ENCODE peak calls at places on chromosomes 3 and 15, in five cellular contexts. D is DND-41, O is right lobe of liver, C is right cardiac atrium, N is astrocyte. V is an unnamed sample.

GRCh38 chr15:96343529-96344072 is 13.1 kb downstream of the NR2F2 start:
- DNase-seq in D (no peak), O (peak; percentile 41), C (no peak), N (no peak), V (no peak)

GRCh38 chr15:79474252-79474651 is 42.1 kb downstream of the MINAR1 start:
- DNase-seq in D (no peak), O (no peak), C (no peak), N (peak; percentile 96), V (no peak)

GRCh38 chr3:141382571-141382970 is 14.3 kb downstream of the ZBTB38 start:
- DNase-seq in D (no peak), O (no peak), C (no peak), N (no peak), V (no peak)

GRCh38 chr15:58565620-58566019 is 133.8 kb downstream of the LIPC start:
- DNase-seq in D (no peak), O (no peak), C (no peak), N (no peak), V (no peak)

GRCh38 chr3:17590465-17590864 is 152.0 kb downstream of the TBC1D5 start:
- DNase-seq in D (no peak), O (no peak), C (no peak), N (no peak), V (no peak)

GRCh38 chr15:39887832-39888231 is 32.2 kb downstream of the GPR176 start:
- DNase-seq in D (peak; percentile 7), O (peak; percentile 48), C (no peak), N (no peak), V (no peak)

GRCh38 chr15:47586653-47587224 is 130.6 kb upstream of the SEMA6D start:
- DNase-seq in D (no peak), O (no peak), C (peak; percentile 39), N (no peak), V (no peak)

GRCh38 chr15:47717036-47717611 is at the start of gene SEMA6D:
- DNase-seq in D (no peak), O (peak; percentile 57), C (peak; percentile 83), N (peak; percentile 81), V (no peak)

GRCh38 chr15:35980719-35981118 is 434.8 kb upstream of the DPH6 start:
- DNase-seq in D (no peak), O (no peak), C (no peak), N (peak; percentile 74), V (no peak)

GRCh38 chr15:62598217-62598616 is 433.1 kb upstream of the C2CD4B start:
- DNase-seq in D (no peak), O (no peak), C (no peak), N (no peak), V (no peak)

GRCh38 chr3:31343075-31343474 is 189.7 kb upstream of the STT3B start:
- DNase-seq in D (no peak), O (no peak), C (no peak), N (peak; percentile 77), V (no peak)

GRCh38 chr15:66860844-66861243 is 158.8 kb downstream of the SMAD6 start:
- DNase-seq in D (no peak), O (peak; percentile 25), C (no peak), N (no peak), V (no peak)

GRCh38 chr3:186209810-186210752 is 101.2 kb upstream of the ETV5 start:
- DNase-seq in D (peak; percentile 79), O (no peak), C (peak; percentile 37), N (peak; percentile 77), V (no peak)

GRCh38 chr3:149975919-149976318 is 5.2 kb upstream of the PFN2 start:
- DNase-seq in D (no peak), O (no peak), C (no peak), N (no peak), V (no peak)

GRCh38 chr15:89836255-89837133 is 21.8 kb upstream of the ANPEP start:
- DNase-seq in D (no peak), O (no peak), C (no peak), N (peak; percentile 96), V (no peak)

GRCh38 chr3:6605245-6605644 is 255.7 kb upstream of the GRM7 start:
- DNase-seq in D (no peak), O (no peak), C (no peak), N (peak; percentile 39), V (no peak)

GRCh38 chr3:185460283-185460682 is 38.6 kb downstream of the TMEM41A start:
- DNase-seq in D (no peak), O (no peak), C (no peak), N (no peak), V (no peak)

GRCh38 chr3:28122227-28122626 is 119.2 kb upstream of the CMC1 start:
- DNase-seq in D (no peak), O (no peak), C (no peak), N (peak; percentile 0), V (no peak)

GRCh38 chr3:197525706-197526105 is 30.1 kb downstream of the BDH1 start:
- DNase-seq in D (no peak), O (no peak), C (no peak), N (peak; percentile 23), V (no peak)

GRCh38 chr3:117553461-117553860 is 843.9 kb downstream of the TUSC7 start:
- DNase-seq in D (no peak), O (no peak), C (no peak), N (peak; percentile 59), V (no peak)

GRCh38 chr3:5304188-5304587 is 116.7 kb downstream of the EDEM1 start:
- DNase-seq in D (no peak), O (no peak), C (no peak), N (no peak), V (no peak)

GRCh38 chr3:101829066-101829830 is 20.1 kb upstream of the NFKBIZ start:
- DNase-seq in D (no peak), O (peak; percentile 74), C (peak; percentile 73), N (peak; percentile 69), V (no peak)

GRCh38 chr3:76638006-76638405 is 401.9 kb upstream of the ROBO2 start:
- DNase-seq in D (no peak), O (no peak), C (no peak), N (no peak), V (no peak)

GRCh38 chr3:69485489-69485888 is 99.6 kb upstream of the FRMD4B start:
- DNase-seq in D (no peak), O (no peak), C (no peak), N (no peak), V (no peak)

GRCh38 chr3:53254810-53255359 is 937 bp downstream of the TKT start:
- DNase-seq in D (peak; percentile 78), O (peak; percentile 74), C (peak; percentile 67), N (peak; percentile 19), V (no peak)

GRCh38 chr15:38605744-38606143 is 41.1 kb upstream of the RASGRP1 start:
- DNase-seq in D (no peak), O (no peak), C (no peak), N (no peak), V (no peak)

GRCh38 chr3:72270072-72270611 is 485.2 kb upstream of the PROK2 start:
- DNase-seq in D (no peak), O (peak; percentile 95), C (peak; percentile 91), N (peak; percentile 95), V (peak; percentile 34)

GRCh38 chr3:51657234-51657633 is 13.8 kb upstream of the TEX264 start:
- DNase-seq in D (no peak), O (peak; percentile 56), C (no peak), N (no peak), V (no peak)

GRCh38 chr15:27028836-27029482 is 58.0 kb downstream of the GABRG3 start:
- DNase-seq in D (no peak), O (no peak), C (no peak), N (peak; percentile 18), V (no peak)

GRCh38 chr15:67930720-67931119 is 90.9 kb upstream of the RNU6-1 start:
- DNase-seq in D (no peak), O (no peak), C (no peak), N (no peak), V (no peak)

GRCh38 chr15:59339252-59339672 is 33.4 kb downstream of the MYO1E start:
- DNase-seq in D (no peak), O (no peak), C (no peak), N (peak; percentile 75), V (no peak)

GRCh38 chr3:156787926-156788663 is 38.1 kb upstream of the LEKR1 start:
- DNase-seq in D (no peak), O (no peak), C (no peak), N (peak; percentile 97), V (no peak)

DNA sequence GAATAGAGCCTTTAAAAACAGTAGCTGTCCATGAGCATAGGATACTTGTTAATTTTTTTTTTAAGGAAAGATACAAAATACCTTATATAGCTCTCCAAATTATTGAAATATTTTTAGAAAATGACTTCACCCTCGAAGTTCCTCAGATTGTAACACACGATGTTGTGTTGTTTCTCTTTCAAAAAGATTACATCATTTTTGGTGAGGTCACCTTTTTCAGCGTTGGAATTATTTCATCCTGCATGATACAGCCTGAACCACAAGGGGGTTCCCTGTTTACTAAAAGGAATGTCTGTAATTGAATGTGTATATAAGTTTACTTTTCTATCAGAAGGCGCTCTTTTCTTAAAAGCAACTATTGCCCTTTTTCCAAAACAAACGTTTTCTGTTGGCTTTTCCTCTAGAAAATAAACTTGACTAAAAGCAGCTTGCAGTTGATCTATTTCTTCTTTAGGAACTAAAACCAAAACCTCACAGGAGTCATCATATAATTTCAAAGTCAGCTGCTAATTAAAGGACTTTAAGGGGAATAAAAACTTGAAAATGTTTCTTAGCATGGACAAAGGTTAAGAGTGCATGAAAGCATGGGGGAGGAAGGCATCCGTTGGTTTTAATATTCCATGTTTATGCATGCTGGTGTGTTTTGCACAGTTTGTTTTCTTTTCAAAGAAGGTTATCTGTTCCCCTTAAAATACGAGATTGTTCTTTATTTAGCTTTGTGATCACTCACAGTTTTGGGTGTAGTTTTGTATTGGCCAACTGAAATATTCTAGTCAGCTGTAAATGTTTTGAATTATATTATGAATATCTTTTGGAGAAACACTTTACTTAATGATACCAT is 29.4 kb downstream of the LYSMD4 start:
- DNase-seq in D (no peak), O (no peak), C (no peak), N (peak; percentile 87), V (no peak)
- H3K4me3 ChIP-seq in D (no peak overlapping the region), O (peak overlapping the region; percentile 5), C (no peak overlapping the region), N (no peak overlapping the region), V (peak overlapping the region; percentile 29)

DNA sequence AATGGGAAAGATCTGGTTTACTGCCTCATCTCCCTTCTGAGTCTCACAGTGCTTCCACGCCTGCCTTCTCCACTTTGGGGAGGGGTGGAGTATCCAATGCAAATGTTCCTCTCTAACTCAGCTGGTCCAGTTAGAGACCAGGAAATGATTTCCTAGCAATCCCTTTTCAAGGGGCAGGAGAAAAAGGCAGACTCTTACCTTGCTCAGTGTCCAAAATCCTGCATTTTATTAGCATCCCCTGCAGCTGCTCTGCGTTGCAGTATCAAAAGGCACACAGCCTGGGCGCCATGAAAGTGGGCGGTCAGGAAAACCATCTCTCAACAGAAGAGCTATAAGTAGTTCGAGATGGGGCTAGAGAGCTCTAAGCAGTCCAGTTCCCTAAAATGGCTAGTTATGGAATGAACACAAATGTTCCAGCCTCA is 451.6 kb downstream of the FOXP1 start:
- DNase-seq in D (no peak), O (no peak), C (no peak), N (no peak), V (no peak)
- H3K27ac ChIP-seq in D (peak overlapping the region; percentile 92), O (peak overlapping the region; percentile 90), C (peak overlapping the region; percentile 77), N (no peak overlapping the region), V (peak overlapping the region; percentile 80)

GRCh38 chr15:57456559-57456958 is 80.3 kb downstream of the CGNL1 start:
- DNase-seq in D (no peak), O (no peak), C (no peak), N (no peak), V (no peak)
- H3K4me3 ChIP-seq in D (no peak overlapping the region), O (no peak overlapping the region), C (no peak overlapping the region), N (no peak overlapping the region), V (no peak overlapping the region)

GRCh38 chr3:183428140-183429023 is at the start of gene MCF2L2:
- DNase-seq in D (peak; percentile 79), O (peak; percentile 51), C (peak; percentile 81), N (peak; percentile 5), V (no peak)

GRCh38 chr3:183430325-183430957 is 2.0 kb upstream of the MCF2L2 start:
- DNase-seq in D (no peak), O (no peak), C (no peak), N (no peak), V (no peak)

GRCh38 chr3:183427206-183428139 is 946 bp downstream of the MCF2L2 start:
- DNase-seq in D (no peak), O (no peak), C (no peak), N (no peak), V (no peak)
- H3K27ac ChIP-seq in D (no peak overlapping the region), O (no peak overlapping the region), C (no peak overlapping the region), N (no peak overlapping the region), V (no peak overlapping the region)

V was measured in esophagus squamous epithelium.